ENCODE peak calls at places on chromosomes 16 and 17, in six cellular contexts. One of them, this sample, is unnamed.
A peak's percentile ranks its signal among the peaks of the same experiment; 100 is the strongest.

GRCh38 chr16:88856122-88856827 is 472 bp downstream of the GALNS start:
- DNase-seq in IMR-90: no peak
- DNase-seq in H9: peak; percentile 59
- DNase-seq in neuronal stem cell: peak; percentile 37
- DNase-seq in H1: no peak
- DNase-seq in trophoblast cell: no peak
- DNase-seq in this sample: no peak

GRCh38 chr17:46782250-46782953 is 36.1 kb downstream of the WNT3 start:
- DNase-seq in IMR-90: no peak
- DNase-seq in H9: peak; percentile 80
- DNase-seq in neuronal stem cell: no peak
- DNase-seq in H1: no peak
- DNase-seq in trophoblast cell: peak; percentile 30
- DNase-seq in this sample: peak; percentile 26

GRCh38 chr16:16042076-16042475 is 92.7 kb downstream of the ABCC1 start:
- DNase-seq in IMR-90: peak; percentile 88
- DNase-seq in H9: no peak
- DNase-seq in neuronal stem cell: no peak
- DNase-seq in H1: no peak
- DNase-seq in trophoblast cell: no peak
- DNase-seq in this sample: peak; percentile 18

GRCh38 chr17:50560931-50561750 is 626 bp downstream of the CACNA1G start:
- DNase-seq in IMR-90: no peak
- DNase-seq in H9: peak; percentile 51
- DNase-seq in neuronal stem cell: no peak
- DNase-seq in H1: no peak
- DNase-seq in trophoblast cell: no peak
- DNase-seq in this sample: no peak

GRCh38 chr17:50758524-50758923 is 8.8 kb downstream of the ANKRD40CL start:
- DNase-seq in IMR-90: no peak
- DNase-seq in H9: no peak
- DNase-seq in neuronal stem cell: no peak
- DNase-seq in H1: no peak
- DNase-seq in trophoblast cell: no peak
- DNase-seq in this sample: no peak

GRCh38 chr17:62626719-62627218 is 701 bp upstream of the MRC2 start:
- DNase-seq in IMR-90: peak; percentile 90
- DNase-seq in H9: peak; percentile 92
- DNase-seq in neuronal stem cell: peak; percentile 70
- DNase-seq in H1: no peak
- DNase-seq in trophoblast cell: peak; percentile 35
- DNase-seq in this sample: peak; percentile 93

GRCh38 chr16:87538594-87538993 is 45.8 kb upstream of the ZCCHC14 start:
- DNase-seq in IMR-90: peak; percentile 44
- DNase-seq in H9: no peak
- DNase-seq in neuronal stem cell: no peak
- DNase-seq in H1: no peak
- DNase-seq in trophoblast cell: no peak
- DNase-seq in this sample: no peak

GRCh38 chr17:65064452-65065019 is 8.0 kb upstream of the GNA13 start:
- DNase-seq in IMR-90: peak; percentile 88
- DNase-seq in H9: peak; percentile 43
- DNase-seq in neuronal stem cell: no peak
- DNase-seq in H1: no peak
- DNase-seq in trophoblast cell: no peak
- DNase-seq in this sample: peak; percentile 84

GRCh38 chr16:85354623-85355514 is 242.6 kb upstream of the CIBAR2 start:
- DNase-seq in IMR-90: peak; percentile 87
- DNase-seq in H9: no peak
- DNase-seq in neuronal stem cell: no peak
- DNase-seq in H1: no peak
- DNase-seq in trophoblast cell: peak; percentile 63
- DNase-seq in this sample: peak; percentile 99

GRCh38 chr16:24360936-24361335 is 104.8 kb downstream of the CACNG3 start:
- DNase-seq in IMR-90: no peak
- DNase-seq in H9: no peak
- DNase-seq in neuronal stem cell: no peak
- DNase-seq in H1: no peak
- DNase-seq in trophoblast cell: no peak
- DNase-seq in this sample: no peak

GRCh38 chr16:24357511-24357910 is 101.4 kb downstream of the CACNG3 start:
- DNase-seq in IMR-90: no peak
- DNase-seq in H9: no peak
- DNase-seq in neuronal stem cell: no peak
- DNase-seq in H1: no peak
- DNase-seq in trophoblast cell: no peak
- DNase-seq in this sample: no peak

GRCh38 chr16:24358117-24358516 is 102.0 kb downstream of the CACNG3 start:
- DNase-seq in IMR-90: no peak
- DNase-seq in H9: no peak
- DNase-seq in neuronal stem cell: no peak
- DNase-seq in H1: no peak
- DNase-seq in trophoblast cell: no peak
- DNase-seq in this sample: no peak

GRCh38 chr16:24364596-24364995 is 108.5 kb downstream of the CACNG3 start:
- DNase-seq in IMR-90: no peak
- DNase-seq in H9: no peak
- DNase-seq in neuronal stem cell: no peak
- DNase-seq in H1: no peak
- DNase-seq in trophoblast cell: no peak
- DNase-seq in this sample: no peak

DNA sequence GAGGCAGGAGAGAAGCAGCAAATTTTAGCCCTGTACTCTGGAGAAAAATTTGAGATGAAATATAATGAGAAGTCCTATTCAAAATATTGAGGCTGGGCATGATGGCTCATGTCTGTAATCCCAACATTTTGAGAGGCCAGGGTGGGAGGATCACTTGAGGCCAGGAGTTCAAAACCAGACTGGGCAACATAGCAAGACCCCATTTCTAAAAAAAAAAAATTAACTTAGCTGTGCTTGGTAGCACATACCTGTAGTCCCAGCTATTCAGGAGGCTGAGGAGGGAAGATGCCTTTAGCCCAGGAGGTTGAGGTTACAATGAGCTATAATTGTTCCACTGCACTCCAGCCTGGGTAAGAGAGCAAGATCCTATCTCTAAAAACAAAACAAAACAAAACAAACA is 103.4 kb downstream of the CACNG3 start:
- DNase-seq in IMR-90: no peak
- DNase-seq in H9: no peak
- DNase-seq in neuronal stem cell: no peak
- DNase-seq in H1: no peak
- DNase-seq in trophoblast cell: no peak
- DNase-seq in this sample: no peak
- H4K91ac ChIP-seq in IMR-90: no peak overlapping the region
- H4K91ac ChIP-seq in H9: no peak overlapping the region
- H4K91ac ChIP-seq in neuronal stem cell: no peak overlapping the region
- H4K91ac ChIP-seq in H1: no peak overlapping the region
- H4K91ac ChIP-seq in trophoblast cell: no peak overlapping the region
- H4K91ac ChIP-seq in this sample: no peak overlapping the region

GRCh38 chr16:4273858-4274291 is 1.1 kb upstream of the TFAP4 start:
- DNase-seq in IMR-90: peak; percentile 22
- DNase-seq in H9: peak; percentile 83
- DNase-seq in neuronal stem cell: peak; percentile 47
- DNase-seq in H1: no peak
- DNase-seq in trophoblast cell: peak; percentile 76
- DNase-seq in this sample: peak; percentile 62
- H3K18ac ChIP-seq in IMR-90: no peak overlapping the region
- H3K18ac ChIP-seq in H9: no peak overlapping the region
- H3K18ac ChIP-seq in neuronal stem cell: peak overlapping the region; percentile 98
- H3K18ac ChIP-seq in H1: peak overlapping the region; percentile 76
- H3K18ac ChIP-seq in trophoblast cell: peak overlapping the region; percentile 35
- H3K18ac ChIP-seq in this sample: peak overlapping the region; percentile 70

GRCh38 chr17:44062871-44063270 is 3.6 kb downstream of the LSM12 start:
- DNase-seq in IMR-90: no peak
- DNase-seq in H9: no peak
- DNase-seq in neuronal stem cell: no peak
- DNase-seq in H1: no peak
- DNase-seq in trophoblast cell: no peak
- DNase-seq in this sample: no peak

GRCh38 chr17:44066204-44066930 is at the start of gene LSM12:
- DNase-seq in IMR-90: peak; percentile 88
- DNase-seq in H9: peak; percentile 95
- DNase-seq in neuronal stem cell: peak; percentile 90
- DNase-seq in H1: peak; percentile 75
- DNase-seq in trophoblast cell: peak; percentile 86
- DNase-seq in this sample: peak; percentile 91

GRCh38 chr17:44067547-44067945 is 1.1 kb upstream of the LSM12 start:
- DNase-seq in IMR-90: no peak
- DNase-seq in H9: no peak
- DNase-seq in neuronal stem cell: no peak
- DNase-seq in H1: no peak
- DNase-seq in trophoblast cell: no peak
- DNase-seq in this sample: no peak

GRCh38 chr17:44063704-44064639 is 2.5 kb downstream of the LSM12 start:
- DNase-seq in IMR-90: no peak
- DNase-seq in H9: no peak
- DNase-seq in neuronal stem cell: no peak
- DNase-seq in H1: no peak
- DNase-seq in trophoblast cell: no peak
- DNase-seq in this sample: no peak

GRCh38 chr17:44065668-44066203 is 735 bp downstream of the LSM12 start:
- DNase-seq in IMR-90: no peak
- DNase-seq in H9: no peak
- DNase-seq in neuronal stem cell: no peak
- DNase-seq in H1: no peak
- DNase-seq in trophoblast cell: no peak
- DNase-seq in this sample: peak; percentile 50
- H2AK5ac ChIP-seq in IMR-90: peak overlapping the region; percentile 89
- H2AK5ac ChIP-seq in H9: no peak overlapping the region
- H2AK5ac ChIP-seq in neuronal stem cell: no peak overlapping the region
- H2AK5ac ChIP-seq in H1: peak overlapping the region; percentile 91
- H2AK5ac ChIP-seq in trophoblast cell: peak overlapping the region; percentile 44
- H2AK5ac ChIP-seq in this sample: no peak overlapping the region

DNA sequence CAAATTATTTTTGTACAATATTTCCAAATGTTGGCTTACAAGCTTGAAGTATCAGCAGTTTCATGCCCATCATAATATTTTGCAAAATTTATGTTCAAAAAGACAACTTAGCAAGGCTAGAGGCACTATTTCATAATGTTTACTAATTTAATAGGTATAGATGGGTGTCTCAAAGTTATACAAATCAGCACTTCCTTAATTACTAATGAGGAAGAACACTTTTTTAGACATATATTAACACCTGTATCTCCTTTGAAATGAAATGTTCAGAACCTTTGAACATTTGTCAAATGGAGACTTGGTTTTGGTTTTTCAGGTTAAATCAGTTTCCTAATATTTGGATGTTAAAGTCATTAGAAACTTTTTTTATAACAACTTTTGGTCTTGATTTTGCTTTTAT is 2.2 kb downstream of the TAT start:
- DNase-seq in IMR-90: no peak
- DNase-seq in H9: no peak
- DNase-seq in neuronal stem cell: no peak
- DNase-seq in H1: no peak
- DNase-seq in trophoblast cell: no peak
- DNase-seq in this sample: no peak
- H4K91ac ChIP-seq in IMR-90: no peak overlapping the region
- H4K91ac ChIP-seq in H9: no peak overlapping the region
- H4K91ac ChIP-seq in neuronal stem cell: no peak overlapping the region
- H4K91ac ChIP-seq in H1: no peak overlapping the region
- H4K91ac ChIP-seq in trophoblast cell: no peak overlapping the region
- H4K91ac ChIP-seq in this sample: no peak overlapping the region

GRCh38 chr16:19610200-19610599 is 54.7 kb downstream of the VPS35L start:
- DNase-seq in IMR-90: no peak
- DNase-seq in H9: no peak
- DNase-seq in neuronal stem cell: no peak
- DNase-seq in H1: no peak
- DNase-seq in trophoblast cell: no peak
- DNase-seq in this sample: no peak
- H3K18ac ChIP-seq in IMR-90: no peak overlapping the region
- H3K18ac ChIP-seq in H9: no peak overlapping the region
- H3K18ac ChIP-seq in neuronal stem cell: no peak overlapping the region
- H3K18ac ChIP-seq in H1: no peak overlapping the region
- H3K18ac ChIP-seq in trophoblast cell: no peak overlapping the region
- H3K18ac ChIP-seq in this sample: no peak overlapping the region

DNA sequence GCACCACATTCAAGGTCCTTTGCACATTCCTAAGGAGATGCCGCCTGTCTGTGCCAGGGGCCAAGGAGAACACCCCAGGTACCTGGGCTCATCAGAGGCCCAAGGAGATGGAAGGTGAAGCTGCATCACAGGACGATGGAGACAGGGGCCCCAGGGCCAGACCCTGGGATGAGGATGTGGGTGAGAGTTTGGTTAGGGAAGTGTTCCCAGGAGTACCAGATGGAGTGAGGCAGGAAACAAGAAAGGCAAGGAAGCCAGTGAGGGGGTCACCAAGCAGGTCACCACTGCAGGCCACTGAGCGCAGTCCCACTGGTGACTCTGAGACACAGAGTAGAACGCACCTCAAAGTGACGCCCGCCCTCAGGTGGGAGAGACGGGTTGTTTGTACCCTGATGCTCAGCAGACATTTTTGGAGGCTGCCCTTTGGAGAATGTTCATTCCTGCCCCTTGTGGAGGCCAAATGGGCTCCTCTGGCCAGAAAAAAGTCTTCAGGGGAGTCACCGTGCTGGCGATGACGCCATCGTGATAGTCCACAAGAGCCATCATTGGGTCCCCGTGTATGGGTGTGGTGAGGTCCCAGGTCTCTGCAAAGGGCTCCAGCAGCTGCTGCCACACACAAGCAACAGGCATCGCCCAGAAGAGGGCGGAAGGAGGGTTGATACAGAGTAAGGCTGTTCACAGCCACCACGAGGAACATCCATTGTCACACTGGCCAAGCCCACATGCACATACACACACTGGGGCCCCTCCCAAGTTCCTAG is 57.5 kb downstream of the BEAN1 start:
- DNase-seq in IMR-90: no peak
- DNase-seq in H9: peak; percentile 26
- DNase-seq in neuronal stem cell: no peak
- DNase-seq in H1: no peak
- DNase-seq in trophoblast cell: no peak
- DNase-seq in this sample: no peak
- H2AK5ac ChIP-seq in IMR-90: peak overlapping the region; percentile 33
- H2AK5ac ChIP-seq in H9: no peak overlapping the region
- H2AK5ac ChIP-seq in neuronal stem cell: peak overlapping the region; percentile 64
- H2AK5ac ChIP-seq in H1: no peak overlapping the region
- H2AK5ac ChIP-seq in trophoblast cell: no peak overlapping the region
- H2AK5ac ChIP-seq in this sample: peak overlapping the region; percentile 36

DNA sequence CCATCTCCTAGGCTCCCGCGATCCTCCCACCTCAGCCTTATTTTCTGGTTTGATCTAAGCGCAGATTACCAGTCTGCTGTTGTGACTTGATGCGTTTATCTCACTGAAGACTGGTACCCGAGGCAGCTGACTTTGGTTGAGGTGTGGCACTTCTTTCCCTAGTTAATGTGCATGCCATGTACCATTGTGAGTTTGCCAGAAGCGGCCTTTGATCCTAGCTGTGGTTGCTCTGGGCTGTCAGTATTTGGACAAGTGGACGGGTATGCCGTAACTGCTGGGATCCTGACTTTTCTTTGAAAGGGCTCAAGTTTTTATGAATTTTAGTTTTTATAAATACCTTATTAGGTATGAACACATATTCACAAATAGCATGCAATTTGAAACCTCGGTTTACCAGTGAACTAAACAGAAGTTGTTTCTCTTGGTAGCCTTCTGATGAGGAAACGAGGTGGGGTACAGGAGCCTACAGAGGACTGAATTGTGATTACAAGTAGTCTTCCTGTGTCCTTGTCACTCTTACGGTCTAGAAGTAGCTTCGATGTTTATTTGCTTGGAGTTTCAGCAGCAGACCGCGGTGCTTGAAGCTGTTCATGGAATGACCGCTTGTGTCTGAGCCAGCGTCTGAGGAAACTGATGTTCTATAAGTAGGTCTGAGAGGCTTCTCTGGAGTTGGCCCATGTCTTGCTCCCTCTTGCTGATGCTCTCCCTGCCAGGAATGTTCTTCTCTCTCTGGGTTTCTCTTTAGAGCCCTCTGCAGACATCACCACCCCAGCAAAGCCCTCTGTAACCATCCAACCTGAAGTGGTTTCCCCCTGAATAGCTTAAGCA is 39.9 kb downstream of the SEC14L1 start:
- DNase-seq in IMR-90: no peak
- DNase-seq in H9: no peak
- DNase-seq in neuronal stem cell: no peak
- DNase-seq in H1: no peak
- DNase-seq in trophoblast cell: no peak
- DNase-seq in this sample: no peak
- H4K91ac ChIP-seq in IMR-90: no peak overlapping the region
- H4K91ac ChIP-seq in H9: no peak overlapping the region
- H4K91ac ChIP-seq in neuronal stem cell: no peak overlapping the region
- H4K91ac ChIP-seq in H1: no peak overlapping the region
- H4K91ac ChIP-seq in trophoblast cell: no peak overlapping the region
- H4K91ac ChIP-seq in this sample: no peak overlapping the region